ENCODE peak calls at places on chromosome 10, in ten cellular contexts. One of them, this sample, is unnamed.

GRCh38 chr10:80094236-80094635 is 15.8 kb downstream of the TMEM254 start:
- DNase-seq in tibial artery: no peak
- DNase-seq in PC-3: no peak
- DNase-seq in AG04450: no peak
- DNase-seq in A549: no peak
- DNase-seq in WERI-Rb-1: no peak
- DNase-seq in pancreas: no peak
- DNase-seq in colonic mucosa: no peak
- DNase-seq in astrocyte: no peak
- DNase-seq in foreskin fibroblast: no peak
- DNase-seq in this sample: no peak

GRCh38 chr10:116403740-116404250 is 23.9 kb upstream of the PNLIPRP3 start:
- DNase-seq in PC-3: no peak
- DNase-seq in foreskin fibroblast: no peak
- DNase-seq in AG04450: no peak
- DNase-seq in tibial artery: no peak
- DNase-seq in pancreas: no peak
- DNase-seq in WERI-Rb-1: peak
- DNase-seq in colonic mucosa: no peak
- DNase-seq in A549: no peak
- DNase-seq in astrocyte: no peak
- DNase-seq in this sample: no peak

GRCh38 chr10:47374611-47375536 is 9.2 kb downstream of the ZNF488 start:
- DNase-seq in A549: no peak
- DNase-seq in astrocyte: peak
- DNase-seq in WERI-Rb-1: no peak
- DNase-seq in pancreas: no peak
- DNase-seq in AG04450: peak
- DNase-seq in colonic mucosa: peak
- DNase-seq in foreskin fibroblast: peak
- DNase-seq in PC-3: no peak
- DNase-seq in tibial artery: peak
- DNase-seq in this sample: no peak

GRCh38 chr10:68176797-68177196 is 55.1 kb downstream of the ATOH7 start:
- DNase-seq in foreskin fibroblast: no peak
- DNase-seq in WERI-Rb-1: no peak
- DNase-seq in AG04450: no peak
- DNase-seq in PC-3: no peak
- DNase-seq in A549: no peak
- DNase-seq in tibial artery: no peak
- DNase-seq in pancreas: no peak
- DNase-seq in astrocyte: no peak
- DNase-seq in colonic mucosa: no peak
- DNase-seq in this sample: no peak

GRCh38 chr10:104424719-104425118 is 71.1 kb downstream of the CFAP58 start:
- DNase-seq in astrocyte: no peak
- DNase-seq in PC-3: no peak
- DNase-seq in foreskin fibroblast: peak
- DNase-seq in WERI-Rb-1: no peak
- DNase-seq in pancreas: no peak
- DNase-seq in colonic mucosa: no peak
- DNase-seq in AG04450: no peak
- DNase-seq in tibial artery: no peak
- DNase-seq in A549: no peak
- DNase-seq in this sample: peak

GRCh38 chr10:97034958-97035769 is 150.6 kb downstream of the SLIT1 start:
- DNase-seq in AG04450: no peak
- DNase-seq in WERI-Rb-1: no peak
- DNase-seq in colonic mucosa: no peak
- DNase-seq in A549: no peak
- DNase-seq in foreskin fibroblast: no peak
- DNase-seq in PC-3: no peak
- DNase-seq in tibial artery: no peak
- DNase-seq in astrocyte: no peak
- DNase-seq in pancreas: no peak
- DNase-seq in this sample: no peak

GRCh38 chr10:88791924-88792323 is 10.6 kb upstream of the LIPM start:
- DNase-seq in colonic mucosa: no peak
- DNase-seq in pancreas: no peak
- DNase-seq in astrocyte: no peak
- DNase-seq in A549: peak
- DNase-seq in foreskin fibroblast: no peak
- DNase-seq in WERI-Rb-1: peak
- DNase-seq in tibial artery: no peak
- DNase-seq in PC-3: peak
- DNase-seq in AG04450: no peak
- DNase-seq in this sample: peak

GRCh38 chr10:67606572-67606971 is 89.4 kb downstream of the CTNNA3 start:
- DNase-seq in AG04450: peak
- DNase-seq in A549: no peak
- DNase-seq in colonic mucosa: no peak
- DNase-seq in WERI-Rb-1: no peak
- DNase-seq in pancreas: no peak
- DNase-seq in PC-3: peak
- DNase-seq in tibial artery: no peak
- DNase-seq in astrocyte: peak
- DNase-seq in foreskin fibroblast: no peak
- DNase-seq in this sample: no peak

GRCh38 chr10:67861750-67862460 is 22.6 kb upstream of the SIRT1 start:
- DNase-seq in astrocyte: no peak
- DNase-seq in PC-3: no peak
- DNase-seq in WERI-Rb-1: no peak
- DNase-seq in pancreas: no peak
- DNase-seq in A549: no peak
- DNase-seq in tibial artery: no peak
- DNase-seq in foreskin fibroblast: no peak
- DNase-seq in colonic mucosa: no peak
- DNase-seq in AG04450: no peak
- DNase-seq in this sample: no peak

GRCh38 chr10:132630666-132631347 is 93.2 kb downstream of the INPP5A start:
- DNase-seq in colonic mucosa: peak
- DNase-seq in AG04450: no peak
- DNase-seq in astrocyte: no peak
- DNase-seq in WERI-Rb-1: no peak
- DNase-seq in foreskin fibroblast: no peak
- DNase-seq in pancreas: peak
- DNase-seq in PC-3: no peak
- DNase-seq in A549: no peak
- DNase-seq in tibial artery: peak
- DNase-seq in this sample: no peak

GRCh38 chr10:12681250-12681649 is 320.3 kb downstream of the CCDC3 start:
- DNase-seq in AG04450: no peak
- DNase-seq in A549: no peak
- DNase-seq in astrocyte: no peak
- DNase-seq in WERI-Rb-1: no peak
- DNase-seq in colonic mucosa: no peak
- DNase-seq in tibial artery: no peak
- DNase-seq in pancreas: no peak
- DNase-seq in PC-3: no peak
- DNase-seq in foreskin fibroblast: no peak
- DNase-seq in this sample: no peak

GRCh38 chr10:100894033-100894432 is 18.7 kb upstream of the SLF2 start:
- DNase-seq in PC-3: peak
- DNase-seq in AG04450: no peak
- DNase-seq in pancreas: no peak
- DNase-seq in foreskin fibroblast: no peak
- DNase-seq in colonic mucosa: peak
- DNase-seq in A549: no peak
- DNase-seq in WERI-Rb-1: no peak
- DNase-seq in astrocyte: no peak
- DNase-seq in tibial artery: no peak
- DNase-seq in this sample: no peak

GRCh38 chr10:29946953-29947700 is 112.3 kb downstream of the JCAD start:
- DNase-seq in WERI-Rb-1: no peak
- DNase-seq in tibial artery: peak
- DNase-seq in foreskin fibroblast: peak
- DNase-seq in astrocyte: peak
- DNase-seq in A549: no peak
- DNase-seq in AG04450: peak
- DNase-seq in colonic mucosa: no peak
- DNase-seq in pancreas: peak
- DNase-seq in PC-3: peak
- DNase-seq in this sample: no peak

GRCh38 chr10:16518822-16519221 is 2.9 kb downstream of the C1QL3 start:
- DNase-seq in A549: no peak
- DNase-seq in tibial artery: no peak
- DNase-seq in WERI-Rb-1: no peak
- DNase-seq in astrocyte: no peak
- DNase-seq in pancreas: no peak
- DNase-seq in foreskin fibroblast: no peak
- DNase-seq in colonic mucosa: no peak
- DNase-seq in PC-3: peak
- DNase-seq in AG04450: no peak
- DNase-seq in this sample: peak

GRCh38 chr10:16519250-16519907 is 2.3 kb downstream of the C1QL3 start:
- DNase-seq in AG04450: no peak
- DNase-seq in A549: no peak
- DNase-seq in tibial artery: no peak
- DNase-seq in WERI-Rb-1: no peak
- DNase-seq in astrocyte: no peak
- DNase-seq in pancreas: no peak
- DNase-seq in foreskin fibroblast: no peak
- DNase-seq in colonic mucosa: no peak
- DNase-seq in PC-3: no peak
- DNase-seq in this sample: peak

GRCh38 chr10:16520900-16521299 is 779 bp downstream of the C1QL3 start:
- DNase-seq in WERI-Rb-1: peak
- DNase-seq in pancreas: no peak
- DNase-seq in astrocyte: no peak
- DNase-seq in foreskin fibroblast: no peak
- DNase-seq in colonic mucosa: no peak
- DNase-seq in PC-3: peak
- DNase-seq in AG04450: no peak
- DNase-seq in tibial artery: no peak
- DNase-seq in A549: no peak
- DNase-seq in this sample: peak

GRCh38 chr10:16521311-16522016 is at the start of gene C1QL3:
- DNase-seq in pancreas: peak
- DNase-seq in PC-3: peak
- DNase-seq in colonic mucosa: no peak
- DNase-seq in WERI-Rb-1: no peak
- DNase-seq in foreskin fibroblast: no peak
- DNase-seq in A549: no peak
- DNase-seq in AG04450: no peak
- DNase-seq in tibial artery: no peak
- DNase-seq in astrocyte: peak
- DNase-seq in this sample: peak

GRCh38 chr10:16519908-16520861 is 1.5 kb downstream of the C1QL3 start:
- DNase-seq in foreskin fibroblast: no peak
- DNase-seq in tibial artery: no peak
- DNase-seq in astrocyte: no peak
- DNase-seq in WERI-Rb-1: no peak
- DNase-seq in colonic mucosa: no peak
- DNase-seq in pancreas: no peak
- DNase-seq in AG04450: no peak
- DNase-seq in A549: no peak
- DNase-seq in PC-3: no peak
- DNase-seq in this sample: peak
- H3K4me3 ChIP-seq in foreskin fibroblast: peak
- H3K4me3 ChIP-seq in tibial artery: peak
- H3K4me3 ChIP-seq in astrocyte: no peak
- H3K4me3 ChIP-seq in WERI-Rb-1: peak
- H3K4me3 ChIP-seq in colonic mucosa: peak
- H3K4me3 ChIP-seq in pancreas: no peak
- H3K4me3 ChIP-seq in AG04450: no peak
- H3K4me3 ChIP-seq in A549: no peak
- H3K4me3 ChIP-seq in PC-3: no peak
- H3K4me3 ChIP-seq in this sample: peak

GRCh38 chr10:53453196-53453595 is 680.6 kb upstream of the MBL2 start:
- DNase-seq in AG04450: no peak
- DNase-seq in A549: no peak
- DNase-seq in tibial artery: no peak
- DNase-seq in colonic mucosa: no peak
- DNase-seq in pancreas: no peak
- DNase-seq in astrocyte: no peak
- DNase-seq in foreskin fibroblast: no peak
- DNase-seq in PC-3: peak
- DNase-seq in WERI-Rb-1: no peak
- DNase-seq in this sample: no peak
- TF ChIP-seq CTCF in AG04450: peak
- TF ChIP-seq CTCF in A549: no peak
- TF ChIP-seq CTCF in tibial artery: no peak
- TF ChIP-seq CTCF in colonic mucosa: no peak
- TF ChIP-seq CTCF in pancreas: no peak
- TF ChIP-seq CTCF in astrocyte: no peak
- TF ChIP-seq CTCF in foreskin fibroblast: no peak
- TF ChIP-seq CTCF in PC-3: peak
- TF ChIP-seq CTCF in WERI-Rb-1: peak
- TF ChIP-seq CTCF in this sample: peak

GRCh38 chr10:77099136-77099535 is 538.5 kb downstream of the KCNMA1 start:
- DNase-seq in AG04450: no peak
- DNase-seq in foreskin fibroblast: no peak
- DNase-seq in A549: no peak
- DNase-seq in tibial artery: no peak
- DNase-seq in astrocyte: no peak
- DNase-seq in WERI-Rb-1: no peak
- DNase-seq in colonic mucosa: no peak
- DNase-seq in PC-3: no peak
- DNase-seq in pancreas: no peak
- DNase-seq in this sample: no peak
- H3K4me3 ChIP-seq in AG04450: no peak
- H3K4me3 ChIP-seq in foreskin fibroblast: no peak
- H3K4me3 ChIP-seq in A549: no peak
- H3K4me3 ChIP-seq in tibial artery: no peak
- H3K4me3 ChIP-seq in astrocyte: no peak
- H3K4me3 ChIP-seq in WERI-Rb-1: no peak
- H3K4me3 ChIP-seq in colonic mucosa: no peak
- H3K4me3 ChIP-seq in PC-3: no peak
- H3K4me3 ChIP-seq in pancreas: no peak
- H3K4me3 ChIP-seq in this sample: no peak

DNA sequence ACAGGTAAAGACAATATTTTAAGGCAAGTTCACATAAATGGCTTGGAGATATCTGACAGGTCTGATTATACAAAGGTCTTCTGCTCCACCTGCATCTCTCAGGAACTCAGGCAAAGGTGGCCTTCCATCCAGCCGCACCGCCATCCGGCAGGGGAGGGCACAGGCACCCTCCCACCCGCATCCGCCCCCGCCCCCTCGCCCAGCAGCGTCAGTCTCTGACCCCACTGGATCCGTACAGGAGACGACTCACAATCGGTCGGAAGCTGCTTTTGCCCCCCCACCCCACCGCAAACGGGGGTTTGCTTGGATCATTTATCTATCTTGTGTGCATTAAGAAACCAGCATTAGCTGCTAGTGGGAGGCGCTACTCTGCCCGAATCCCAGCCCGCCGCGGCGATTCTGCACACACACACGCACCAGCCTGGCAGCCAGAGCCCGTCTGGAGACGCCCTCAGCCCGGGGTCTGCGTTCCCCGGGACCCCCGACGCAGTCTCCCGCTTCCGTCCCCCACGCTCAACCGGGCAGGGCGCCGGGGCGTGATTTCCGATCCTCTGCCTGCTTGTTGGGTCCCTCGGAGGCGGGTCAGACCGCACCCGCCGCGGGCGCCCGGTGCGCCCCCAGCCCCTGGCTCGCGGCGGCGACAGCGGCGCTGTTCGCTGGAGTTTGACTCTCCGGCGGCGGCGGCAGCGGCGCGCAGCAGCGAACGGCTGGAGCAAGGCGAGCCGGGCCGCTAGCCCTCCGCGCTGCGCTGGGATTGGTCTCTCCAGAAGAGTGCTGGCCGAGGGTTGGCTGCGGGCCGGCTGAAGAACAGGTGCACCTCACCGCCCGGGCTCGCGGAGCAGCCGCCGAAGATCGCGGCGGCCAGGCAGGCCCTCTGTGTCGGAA is 820 bp upstream of the NRG3 start:
- DNase-seq in AG04450: no peak
- DNase-seq in pancreas: peak
- DNase-seq in A549: no peak
- DNase-seq in WERI-Rb-1: peak
- DNase-seq in colonic mucosa: peak
- DNase-seq in PC-3: no peak
- DNase-seq in tibial artery: no peak
- DNase-seq in foreskin fibroblast: peak
- DNase-seq in astrocyte: peak
- DNase-seq in this sample: no peak
- TF ChIP-seq CTCF in AG04450: no peak
- TF ChIP-seq CTCF in pancreas: no peak
- TF ChIP-seq CTCF in A549: no peak
- TF ChIP-seq CTCF in WERI-Rb-1: peak
- TF ChIP-seq CTCF in colonic mucosa: no peak
- TF ChIP-seq CTCF in PC-3: no peak
- TF ChIP-seq CTCF in tibial artery: no peak
- TF ChIP-seq CTCF in foreskin fibroblast: no peak
- TF ChIP-seq CTCF in astrocyte: no peak
- TF ChIP-seq CTCF in this sample: no peak